ENCODE peak calls at places on chromosomes 13 and 19, in six cellular contexts. J is GM12865, Q is fibroblast of the aortic adventitia, Z is astrocyte of the cerebellum, O is GM10248, V is astrocyte of the spinal cord. P is an unnamed sample.

GRCh38 chr19:31502536-31503170 is 153.4 kb upstream of the TSHZ3 start:
- DNase-seq in J (no peak), Q (no peak), Z (no peak), O (no peak), V (no peak), P (no peak)

GRCh38 chr13:21218351-21219043 is 42.0 kb downstream of the MRPL57 start:
- DNase-seq in J (peak; percentile 85), Q (no peak), Z (no peak), O (peak; percentile 45), V (no peak), P (no peak)

GRCh38 chr13:29436291-29436690 is 159.2 kb downstream of the SLC7A1 start:
- DNase-seq in J (no peak), Q (peak; percentile 79), Z (peak; percentile 68), O (no peak), V (peak; percentile 84), P (no peak)

GRCh38 chr13:65063753-65064152 is 2166.4 kb downstream of the PCDH9 start:
- DNase-seq in J (no peak), Q (peak; percentile 30), Z (peak; percentile 40), O (no peak), V (peak; percentile 73), P (no peak)

GRCh38 chr19:45076029-45076850 is at the start of gene ZNF296:
- DNase-seq in J (peak; percentile 93), Q (peak; percentile 21), Z (no peak), O (peak; percentile 90), V (peak; percentile 20), P (no peak)

GRCh38 chr13:85755123-85755522 is 44.1 kb downstream of the SLITRK6 start:
- DNase-seq in J (no peak), Q (peak; percentile 0), Z (no peak), O (no peak), V (no peak), P (no peak)

GRCh38 chr13:45336025-45336800 is 4.8 kb downstream of the TPT1 start:
- DNase-seq in J (no peak), Q (peak; percentile 32), Z (no peak), O (no peak), V (no peak), P (no peak)

GRCh38 chr13:68046900-68047299 is 816.8 kb upstream of the PCDH9 start:
- DNase-seq in J (no peak), Q (no peak), Z (no peak), O (no peak), V (no peak), P (no peak)

GRCh38 chr19:11025445-11025844 is 63.8 kb upstream of the LDLR start:
- DNase-seq in J (no peak), Q (no peak), Z (no peak), O (no peak), V (no peak), P (no peak)

GRCh38 chr19:48537541-48537940 is 14.4 kb upstream of the SULT2B1 start:
- DNase-seq in J (no peak), Q (no peak), Z (no peak), O (no peak), V (no peak), P (no peak)

GRCh38 chr13:102376314-102376713 is 25.5 kb downstream of the FGF14 start:
- DNase-seq in J (no peak), Q (no peak), Z (no peak), O (no peak), V (no peak), P (no peak)

GRCh38 chr13:111461445-111462149 is 141.2 kb downstream of the TEX29 start:
- DNase-seq in J (no peak), Q (no peak), Z (no peak), O (no peak), V (no peak), P (no peak)
- TF ChIP-seq CTCF in J (no peak), Q (no peak), Z (no peak), O (no peak), V (no peak), P (no peak)

GRCh38 chr19:46785980-46786235 is 2.5 kb downstream of the SLC1A5 start:
- DNase-seq in J (no peak), Q (no peak), Z (no peak), O (no peak), V (no peak), P (no peak)

GRCh38 chr19:46785054-46785979 is 3.1 kb downstream of the SLC1A5 start:
- DNase-seq in J (peak; percentile 52), Q (peak; percentile 56), Z (no peak), O (no peak), V (no peak), P (no peak)

GRCh38 chr19:46787040-46787330 is 1.4 kb downstream of the SLC1A5 start:
- DNase-seq in J (no peak), Q (no peak), Z (no peak), O (no peak), V (no peak), P (no peak)

GRCh38 chr19:46787331-46788100 is 878 bp downstream of the SLC1A5 start:
- DNase-seq in J (peak; percentile 45), Q (peak; percentile 82), Z (no peak), O (no peak), V (peak; percentile 67), P (no peak)

DNA sequence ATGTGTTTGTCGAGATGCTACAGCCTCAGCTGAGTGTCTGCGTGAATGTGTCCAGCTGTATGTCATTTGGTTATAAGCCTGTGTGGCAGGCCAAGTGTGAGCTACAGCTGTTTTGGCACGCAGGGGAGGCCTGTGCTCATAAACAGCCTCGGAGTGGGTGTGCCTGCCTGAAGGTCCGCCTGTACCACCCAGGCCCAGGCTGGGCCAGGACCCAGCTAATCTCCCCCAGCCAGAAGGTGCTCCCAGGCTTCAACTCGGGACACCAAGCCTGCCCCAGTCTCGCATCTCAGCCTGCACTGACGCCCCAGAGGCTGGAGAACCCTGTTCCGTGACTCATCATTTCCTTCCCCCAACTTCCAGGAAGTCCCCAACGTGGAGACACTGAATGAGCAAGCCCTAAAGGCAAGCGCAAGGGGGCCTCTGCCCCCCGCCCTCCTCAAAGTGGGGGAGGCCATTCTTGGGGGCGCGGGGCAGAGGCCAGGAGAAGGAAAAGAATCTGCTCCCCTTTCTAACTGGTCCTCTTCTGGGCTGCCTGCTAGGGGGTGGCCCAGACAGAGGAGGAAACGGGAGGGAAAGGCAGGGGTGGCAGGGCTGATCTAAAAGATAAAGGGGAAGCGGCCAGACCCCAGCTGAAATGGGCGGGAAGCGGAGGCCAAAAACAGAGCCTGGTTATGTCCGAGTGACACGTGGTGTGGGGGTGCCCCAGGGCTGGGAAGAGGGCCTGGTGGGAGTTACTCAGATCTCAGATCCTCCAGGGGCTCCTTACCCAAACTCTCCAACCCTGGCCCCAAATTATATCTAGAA is 2.0 kb downstream of the SLC1A5 start:
- DNase-seq in J (peak; percentile 83), Q (peak; percentile 90), Z (no peak), O (peak; percentile 81), V (peak; percentile 69), P (peak; percentile 69)
- TF ChIP-seq CTCF in J (no peak), Q (no peak), Z (no peak), O (no peak), V (no peak), P (no peak)

DNA sequence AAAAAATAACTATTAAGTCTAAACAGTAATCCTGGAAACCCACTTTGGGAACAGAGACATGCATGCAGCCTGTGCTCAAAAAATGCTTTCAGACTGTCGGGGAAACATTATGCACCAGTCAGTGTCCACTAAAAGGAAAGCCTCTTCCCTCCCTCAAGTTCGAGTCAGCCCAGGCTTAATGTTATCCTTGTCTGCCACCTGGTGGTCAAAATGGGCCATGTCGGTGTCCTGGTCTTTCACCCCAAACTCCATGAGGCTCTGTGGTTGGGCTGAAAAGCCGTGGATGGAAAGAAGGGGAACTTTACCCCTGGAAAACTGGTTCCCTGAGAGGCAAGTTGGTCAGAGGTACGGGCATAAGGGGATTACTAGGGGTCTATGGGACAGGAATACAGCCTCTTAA is 88.4 kb upstream of the ZNF492 start:
- DNase-seq in J (peak; percentile 12), Q (no peak), Z (no peak), O (peak; percentile 26), V (no peak), P (peak; percentile 67)
- TF ChIP-seq CTCF in J (peak; percentile 32), Q (no peak), Z (no peak), O (peak; percentile 23), V (no peak), P (no peak)

GRCh38 chr19:17304386-17305047 is 1.2 kb upstream of the MRPL34 start:
- DNase-seq in J (no peak), Q (no peak), Z (no peak), O (no peak), V (no peak), P (no peak)

GRCh38 chr19:17302391-17303166 is 646 bp downstream of the ABHD8 start:
- DNase-seq in J (no peak), Q (no peak), Z (no peak), O (no peak), V (no peak), P (no peak)

GRCh38 chr19:17303167-17303939 is at the start of gene ABHD8:
- DNase-seq in J (peak; percentile 98), Q (peak; percentile 96), Z (peak; percentile 88), O (peak; percentile 96), V (peak; percentile 95), P (peak; percentile 87)

GRCh38 chr19:17305211-17305516 is 508 bp upstream of the MRPL34 start:
- DNase-seq in J (no peak), Q (no peak), Z (no peak), O (no peak), V (no peak), P (no peak)

GRCh38 chr19:17303940-17304267 is 679 bp upstream of the ABHD8 start:
- DNase-seq in J (no peak), Q (no peak), Z (no peak), O (no peak), V (no peak), P (no peak)
- TF ChIP-seq CTCF in J (no peak), Q (no peak), Z (no peak), O (no peak), V (no peak), P (no peak)

DNA sequence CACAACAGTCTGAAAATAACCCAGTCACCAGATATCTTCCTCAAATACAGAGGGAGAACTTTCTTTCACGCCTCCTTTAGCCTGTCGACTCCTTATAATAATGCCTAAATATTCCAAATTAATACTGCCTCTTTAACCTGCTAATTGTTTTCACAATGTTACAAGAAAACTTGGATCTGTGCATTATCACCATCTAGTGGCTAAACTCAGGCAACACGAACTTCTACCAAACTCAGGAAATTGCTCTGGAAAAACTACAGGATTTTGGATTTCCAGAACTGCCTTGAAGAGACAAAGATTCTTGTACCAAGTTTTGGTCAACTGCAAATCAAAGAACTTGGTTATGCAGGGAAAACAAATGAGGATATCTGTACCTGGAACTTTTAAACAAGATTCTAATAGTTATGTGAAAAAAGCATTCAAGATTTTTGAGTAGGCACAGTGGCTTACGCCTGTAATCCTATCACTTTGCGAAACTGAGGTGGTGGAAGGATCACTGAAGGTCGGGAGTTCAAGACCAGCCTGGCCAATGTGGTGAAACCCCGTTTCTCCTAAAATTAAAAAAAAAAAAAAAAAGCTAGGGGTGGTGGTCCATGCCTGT is 10.8 kb downstream of the CLN5 start:
- DNase-seq in J (peak; percentile 21), Q (peak; percentile 67), Z (no peak), O (no peak), V (peak; percentile 49), P (no peak)
- TF ChIP-seq CTCF in J (peak; percentile 48), Q (peak; percentile 82), Z (peak; percentile 81), O (peak; percentile 54), V (peak; percentile 83), P (no peak)

GRCh38 chr13:59633290-59633689 is 530.4 kb downstream of the DIAPH3 start:
- DNase-seq in J (no peak), Q (no peak), Z (no peak), O (no peak), V (no peak), P (no peak)
- TF ChIP-seq CTCF in J (no peak), Q (no peak), Z (no peak), O (no peak), V (no peak), P (no peak)

P was measured in omental fat pad.